ENCODE peak calls at places on chromosome 16, in six cellular contexts. J is caudate nucleus, W is COR-L47, Q is bronchial epithelial cell, B is amniotic epithelial cell, K is germinal center. O is an unnamed sample.

GRCh38 chr16:85483424-85483823 is 129.7 kb upstream of the GSE1 start:
- DNase-seq in K (no peak), J (no peak), B (no peak), Q (no peak), W (no peak), O (no peak)

GRCh38 chr16:89174877-89175276 is 3.3 kb downstream of the CDH15 start:
- DNase-seq in B (no peak), W (no peak), K (no peak), Q (no peak), J (no peak), O (no peak)

GRCh38 chr16:69150146-69150865 is 17.9 kb downstream of the UTP4 start:
- DNase-seq in W (peak; percentile 68), Q (peak; percentile 65), K (peak; percentile 69), J (peak; percentile 46), B (peak; percentile 75), O (peak; percentile 45)

GRCh38 chr16:20271893-20272292 is 55.4 kb downstream of the GP2 start:
- DNase-seq in Q (no peak), B (no peak), J (no peak), W (no peak), K (no peak), O (no peak)

GRCh38 chr16:19162085-19162484 is 6.0 kb upstream of the SYT17 start:
- DNase-seq in B (peak; percentile 24), W (no peak), Q (no peak), J (no peak), K (no peak), O (no peak)

GRCh38 chr16:23505942-23506605 is 4.2 kb downstream of the GGA2 start:
- DNase-seq in K (no peak), B (no peak), Q (no peak), J (no peak), W (no peak), O (no peak)

GRCh38 chr16:86498155-86498651 is 12.1 kb upstream of the FOXF1 start:
- DNase-seq in W (no peak), J (no peak), B (no peak), K (no peak), Q (no peak), O (no peak)

GRCh38 chr16:53041196-53041977 is 11.3 kb downstream of the CHD9NB start:
- DNase-seq in B (no peak), W (no peak), Q (peak; percentile 89), K (no peak), J (no peak), O (peak; percentile 81)

GRCh38 chr16:11546522-11547485 is 39.9 kb downstream of the LITAF start:
- DNase-seq in J (peak; percentile 22), Q (peak; percentile 55), W (no peak), B (peak; percentile 48), K (no peak), O (no peak)

GRCh38 chr16:5205394-5206040 is 107.9 kb upstream of the EEF2KMT start:
- DNase-seq in K (no peak), Q (no peak), J (no peak), B (no peak), W (no peak), O (no peak)

GRCh38 chr16:6112700-6113099 is 1015.1 kb upstream of the EEF2KMT start:
- DNase-seq in W (no peak), B (no peak), J (no peak), Q (no peak), K (no peak), O (no peak)

GRCh38 chr16:72094266-72094610 is 591 bp downstream of the DHX38 start:
- DNase-seq in J (peak; percentile 36), B (no peak), Q (peak; percentile 3), K (no peak), W (no peak), O (no peak)

GRCh38 chr16:50213939-50214519 is 52.3 kb upstream of the ADCY7 start:
- DNase-seq in B (peak; percentile 55), J (no peak), Q (peak; percentile 75), K (peak; percentile 45), W (no peak), O (no peak)